ENCODE peak calls at places on chromosomes 3 and 15, in five cellular contexts. One of them, this sample, is unnamed.

GRCh38 chr3:106348142-106348690 is 479.4 kb upstream of the CBLB start:
- DNase-seq in dorsolateral prefrontal cortex: no peak
- DNase-seq in transverse colon: no peak
- DNase-seq in astrocyte of the cerebellum: no peak
- DNase-seq in fibroblast of lung: no peak
- DNase-seq in this sample: no peak

GRCh38 chr15:84799511-84800187 is 17.5 kb upstream of the ALPK3 start:
- DNase-seq in dorsolateral prefrontal cortex: no peak
- DNase-seq in transverse colon: no peak
- DNase-seq in astrocyte of the cerebellum: no peak
- DNase-seq in fibroblast of lung: no peak
- DNase-seq in this sample: no peak

GRCh38 chr3:1082024-1082633 is 10.7 kb upstream of the CNTN6 start:
- DNase-seq in dorsolateral prefrontal cortex: peak
- DNase-seq in transverse colon: peak
- DNase-seq in astrocyte of the cerebellum: peak
- DNase-seq in fibroblast of lung: peak
- DNase-seq in this sample: no peak

GRCh38 chr15:79401301-79401700 is 30.8 kb upstream of the MINAR1 start:
- DNase-seq in dorsolateral prefrontal cortex: no peak
- DNase-seq in transverse colon: no peak
- DNase-seq in astrocyte of the cerebellum: no peak
- DNase-seq in fibroblast of lung: no peak
- DNase-seq in this sample: no peak

GRCh38 chr3:156816794-156817741 is 9.1 kb upstream of the LEKR1 start:
- DNase-seq in dorsolateral prefrontal cortex: peak
- DNase-seq in transverse colon: peak
- DNase-seq in astrocyte of the cerebellum: no peak
- DNase-seq in fibroblast of lung: peak
- DNase-seq in this sample: no peak

GRCh38 chr3:25176999-25177398 is 251.1 kb upstream of the RARB start:
- DNase-seq in dorsolateral prefrontal cortex: no peak
- DNase-seq in transverse colon: no peak
- DNase-seq in astrocyte of the cerebellum: no peak
- DNase-seq in fibroblast of lung: no peak
- DNase-seq in this sample: no peak

GRCh38 chr15:42133892-42134502 is 22.4 kb downstream of the PLA2G4F start:
- DNase-seq in dorsolateral prefrontal cortex: no peak
- DNase-seq in transverse colon: peak
- DNase-seq in astrocyte of the cerebellum: no peak
- DNase-seq in fibroblast of lung: peak
- DNase-seq in this sample: no peak

GRCh38 chr15:52021892-52022540 is 3.0 kb downstream of the MAPK6 start:
- DNase-seq in dorsolateral prefrontal cortex: no peak
- DNase-seq in transverse colon: no peak
- DNase-seq in astrocyte of the cerebellum: no peak
- DNase-seq in fibroblast of lung: no peak
- DNase-seq in this sample: no peak

GRCh38 chr3:156772588-156773206 is 53.5 kb upstream of the LEKR1 start:
- DNase-seq in dorsolateral prefrontal cortex: no peak
- DNase-seq in transverse colon: no peak
- DNase-seq in astrocyte of the cerebellum: no peak
- DNase-seq in fibroblast of lung: no peak
- DNase-seq in this sample: no peak

GRCh38 chr3:166446291-166446690 is 609.1 kb upstream of the BCHE start:
- DNase-seq in dorsolateral prefrontal cortex: no peak
- DNase-seq in transverse colon: no peak
- DNase-seq in astrocyte of the cerebellum: no peak
- DNase-seq in fibroblast of lung: peak
- DNase-seq in this sample: no peak

GRCh38 chr3:52495096-52495495 is at the start of gene STAB1:
- DNase-seq in dorsolateral prefrontal cortex: no peak
- DNase-seq in transverse colon: no peak
- DNase-seq in astrocyte of the cerebellum: no peak
- DNase-seq in fibroblast of lung: no peak
- DNase-seq in this sample: no peak

GRCh38 chr3:157913751-157914150 is 192.5 kb downstream of the SHOX2 start:
- DNase-seq in dorsolateral prefrontal cortex: no peak
- DNase-seq in transverse colon: no peak
- DNase-seq in astrocyte of the cerebellum: no peak
- DNase-seq in fibroblast of lung: peak
- DNase-seq in this sample: peak

GRCh38 chr15:31373970-31374369 is 47.3 kb downstream of the KLF13 start:
- DNase-seq in dorsolateral prefrontal cortex: no peak
- DNase-seq in transverse colon: no peak
- DNase-seq in astrocyte of the cerebellum: no peak
- DNase-seq in fibroblast of lung: no peak
- DNase-seq in this sample: no peak

GRCh38 chr15:31373096-31373865 is 46.6 kb downstream of the KLF13 start:
- DNase-seq in dorsolateral prefrontal cortex: no peak
- DNase-seq in transverse colon: no peak
- DNase-seq in astrocyte of the cerebellum: no peak
- DNase-seq in fibroblast of lung: no peak
- DNase-seq in this sample: no peak

GRCh38 chr15:31374489-31374888 is 47.9 kb downstream of the KLF13 start:
- DNase-seq in dorsolateral prefrontal cortex: no peak
- DNase-seq in transverse colon: peak
- DNase-seq in astrocyte of the cerebellum: no peak
- DNase-seq in fibroblast of lung: no peak
- DNase-seq in this sample: no peak

GRCh38 chr15:31371520-31372240 is 45.0 kb downstream of the KLF13 start:
- DNase-seq in dorsolateral prefrontal cortex: no peak
- DNase-seq in transverse colon: no peak
- DNase-seq in astrocyte of the cerebellum: no peak
- DNase-seq in fibroblast of lung: no peak
- DNase-seq in this sample: no peak

GRCh38 chr15:31372635-31373091 is 46.0 kb downstream of the KLF13 start:
- DNase-seq in dorsolateral prefrontal cortex: no peak
- DNase-seq in transverse colon: no peak
- DNase-seq in astrocyte of the cerebellum: no peak
- DNase-seq in fibroblast of lung: peak
- DNase-seq in this sample: no peak
- H3K4me3 ChIP-seq in dorsolateral prefrontal cortex: no peak
- H3K4me3 ChIP-seq in transverse colon: no peak
- H3K4me3 ChIP-seq in astrocyte of the cerebellum: no peak
- H3K4me3 ChIP-seq in fibroblast of lung: no peak
- H3K4me3 ChIP-seq in this sample: no peak

GRCh38 chr3:117059990-117060338 is 350.4 kb downstream of the TUSC7 start:
- DNase-seq in dorsolateral prefrontal cortex: no peak
- DNase-seq in transverse colon: no peak
- DNase-seq in astrocyte of the cerebellum: no peak
- DNase-seq in fibroblast of lung: no peak
- DNase-seq in this sample: no peak

GRCh38 chr3:117054551-117054950 is 345.0 kb downstream of the TUSC7 start:
- DNase-seq in dorsolateral prefrontal cortex: no peak
- DNase-seq in transverse colon: no peak
- DNase-seq in astrocyte of the cerebellum: no peak
- DNase-seq in fibroblast of lung: no peak
- DNase-seq in this sample: no peak

GRCh38 chr3:117063910-117064309 is 354.3 kb downstream of the TUSC7 start:
- DNase-seq in dorsolateral prefrontal cortex: no peak
- DNase-seq in transverse colon: no peak
- DNase-seq in astrocyte of the cerebellum: peak
- DNase-seq in fibroblast of lung: peak
- DNase-seq in this sample: peak

DNA sequence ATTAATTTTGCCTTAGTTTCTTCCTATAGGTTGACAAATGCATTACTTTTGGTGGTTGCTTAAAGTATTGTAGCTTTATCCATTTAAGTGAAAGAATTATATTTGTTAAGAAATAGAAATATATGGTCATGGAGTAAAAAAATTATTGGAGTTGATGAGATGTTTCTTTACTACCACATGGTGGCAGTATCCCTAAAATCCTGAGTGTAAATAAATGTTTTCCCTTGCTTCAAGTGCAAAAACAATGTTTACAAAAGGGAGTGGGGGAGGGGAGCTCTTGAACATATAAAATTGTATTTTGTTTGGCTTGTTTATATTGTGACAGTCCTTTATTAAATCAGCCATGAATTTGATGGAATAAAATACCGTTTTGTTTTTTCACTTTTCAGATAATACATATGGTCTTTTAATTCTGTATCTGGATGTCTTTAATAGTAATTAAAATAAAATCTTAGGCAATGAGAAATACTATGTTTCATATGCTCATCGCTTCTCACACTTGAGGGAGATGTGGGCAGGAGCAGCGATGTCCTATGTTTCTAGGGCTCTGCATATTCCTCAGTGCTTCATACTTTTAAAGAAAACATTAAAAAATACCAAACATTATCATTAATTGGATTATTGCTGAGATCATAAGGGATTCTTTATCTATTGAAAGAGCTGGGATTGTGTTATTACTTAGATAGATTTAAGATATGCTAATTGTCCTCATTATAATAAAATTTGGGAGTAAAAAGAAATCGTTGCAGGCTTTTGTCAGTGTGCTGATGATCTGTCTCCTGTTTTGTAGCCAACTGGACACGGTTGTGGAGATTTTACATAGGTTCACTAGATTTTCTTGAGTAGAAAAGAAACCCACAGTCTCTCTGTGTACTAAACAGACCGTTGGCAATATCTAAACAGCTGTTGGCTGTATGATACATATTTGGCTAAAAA is 349.7 kb downstream of the TUSC7 start:
- DNase-seq in dorsolateral prefrontal cortex: no peak
- DNase-seq in transverse colon: no peak
- DNase-seq in astrocyte of the cerebellum: no peak
- DNase-seq in fibroblast of lung: peak
- DNase-seq in this sample: no peak
- TF ChIP-seq CTCF in dorsolateral prefrontal cortex: peak
- TF ChIP-seq CTCF in transverse colon: peak
- TF ChIP-seq CTCF in astrocyte of the cerebellum: peak
- TF ChIP-seq CTCF in fibroblast of lung: peak
- TF ChIP-seq CTCF in this sample: peak

DNA sequence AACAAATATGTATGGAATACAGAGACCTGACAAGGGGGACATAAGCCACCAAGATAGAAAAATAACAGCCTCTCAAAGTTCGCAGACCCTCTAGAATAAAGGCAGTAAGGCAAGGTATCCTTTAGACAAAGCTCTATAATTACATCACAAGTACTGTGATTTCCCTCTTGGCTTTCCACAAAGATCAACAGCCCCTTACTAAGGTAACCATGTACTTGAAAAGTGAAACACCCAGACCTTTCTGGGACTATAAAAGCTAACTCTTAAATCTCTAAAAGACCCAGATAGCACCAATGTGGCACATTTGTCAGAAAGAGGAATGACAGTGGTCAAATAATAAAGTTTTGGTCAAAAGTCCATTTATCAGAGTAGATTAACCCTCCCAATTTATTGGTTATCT is 51.9 kb downstream of the TBL1XR1 start:
- DNase-seq in dorsolateral prefrontal cortex: no peak
- DNase-seq in transverse colon: no peak
- DNase-seq in astrocyte of the cerebellum: no peak
- DNase-seq in fibroblast of lung: no peak
- DNase-seq in this sample: no peak
- H3K4me3 ChIP-seq in dorsolateral prefrontal cortex: no peak
- H3K4me3 ChIP-seq in transverse colon: no peak
- H3K4me3 ChIP-seq in astrocyte of the cerebellum: no peak
- H3K4me3 ChIP-seq in fibroblast of lung: no peak
- H3K4me3 ChIP-seq in this sample: no peak

GRCh38 chr3:134630506-134630905 is 20.3 kb downstream of the KY start:
- DNase-seq in dorsolateral prefrontal cortex: no peak
- DNase-seq in transverse colon: no peak
- DNase-seq in astrocyte of the cerebellum: no peak
- DNase-seq in fibroblast of lung: no peak
- DNase-seq in this sample: no peak
- TF ChIP-seq CTCF in dorsolateral prefrontal cortex: no peak
- TF ChIP-seq CTCF in transverse colon: no peak
- TF ChIP-seq CTCF in astrocyte of the cerebellum: peak
- TF ChIP-seq CTCF in fibroblast of lung: peak
- TF ChIP-seq CTCF in this sample: peak

DNA sequence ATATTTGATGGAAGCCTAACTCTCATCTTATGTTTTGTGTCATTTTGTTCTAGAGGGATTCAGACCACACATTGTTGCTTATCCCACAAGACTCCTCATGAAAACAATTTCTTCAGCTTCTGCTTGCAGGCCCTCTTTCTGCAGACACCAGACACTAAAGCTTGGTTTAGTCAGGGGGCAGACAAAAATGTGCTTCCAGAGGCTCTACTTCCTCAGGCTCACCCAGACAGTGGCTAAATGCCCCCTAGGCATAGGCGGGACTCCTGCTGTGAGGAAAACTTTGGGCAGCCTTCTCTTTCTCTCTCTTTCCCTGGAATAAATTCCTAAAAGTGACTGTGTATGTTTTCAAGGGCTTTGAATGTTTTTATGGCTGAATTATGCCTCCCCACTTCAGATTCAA is 435.4 kb upstream of the ATP11B start:
- DNase-seq in dorsolateral prefrontal cortex: no peak
- DNase-seq in transverse colon: no peak
- DNase-seq in astrocyte of the cerebellum: no peak
- DNase-seq in fibroblast of lung: no peak
- DNase-seq in this sample: no peak
- H3K4me3 ChIP-seq in dorsolateral prefrontal cortex: no peak
- H3K4me3 ChIP-seq in transverse colon: no peak
- H3K4me3 ChIP-seq in astrocyte of the cerebellum: no peak
- H3K4me3 ChIP-seq in fibroblast of lung: no peak
- H3K4me3 ChIP-seq in this sample: no peak

DNA sequence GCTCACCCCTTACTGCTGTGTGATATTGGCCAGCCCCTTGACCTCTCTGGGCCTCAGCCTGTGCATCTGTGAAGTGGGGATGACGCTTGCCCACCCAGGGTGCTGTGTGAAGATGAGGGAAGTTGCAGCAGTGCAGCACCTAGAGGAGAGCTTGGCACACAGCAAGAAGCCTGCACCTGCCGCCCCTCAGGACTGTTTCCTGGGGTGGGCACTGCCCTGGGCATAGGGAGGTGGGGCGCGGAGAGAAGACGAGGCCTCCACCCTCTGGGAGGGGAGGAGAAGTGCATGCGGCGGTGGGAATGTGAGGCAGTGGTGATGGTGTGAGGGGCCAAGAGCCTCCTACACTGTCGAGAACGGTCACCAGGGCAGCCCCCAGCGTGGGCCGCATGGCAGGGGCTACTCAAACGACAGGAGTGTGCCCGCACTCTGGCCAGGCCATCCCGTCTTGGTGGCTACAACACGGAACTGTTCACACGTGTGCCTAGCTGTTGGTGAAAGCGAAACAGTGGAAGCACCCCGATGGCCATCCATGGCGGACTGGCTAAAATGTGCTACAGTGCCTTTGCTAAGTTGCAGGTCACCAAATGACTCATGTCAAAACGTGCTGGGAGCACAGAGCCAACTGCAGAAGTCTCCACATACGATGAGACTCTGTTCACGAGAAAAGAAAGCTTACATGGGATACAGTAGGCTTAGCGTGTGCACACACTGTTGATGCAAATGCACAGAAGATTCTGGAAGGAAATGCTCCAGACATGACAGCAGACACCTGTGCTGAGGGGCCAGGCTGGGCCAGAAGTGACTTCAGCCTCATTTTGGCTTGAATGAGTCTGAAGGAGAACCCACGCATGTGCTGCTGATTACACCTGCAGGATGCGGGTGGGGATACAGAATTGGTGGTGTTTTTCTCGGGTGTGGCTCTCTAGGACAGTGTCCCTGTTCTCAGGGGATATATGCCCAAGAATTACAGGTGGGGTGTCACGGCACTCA is 40.4 kb upstream of the IQSEC1 start:
- DNase-seq in dorsolateral prefrontal cortex: no peak
- DNase-seq in transverse colon: no peak
- DNase-seq in astrocyte of the cerebellum: no peak
- DNase-seq in fibroblast of lung: no peak
- DNase-seq in this sample: no peak
- TF ChIP-seq CTCF in dorsolateral prefrontal cortex: no peak
- TF ChIP-seq CTCF in transverse colon: no peak
- TF ChIP-seq CTCF in astrocyte of the cerebellum: no peak
- TF ChIP-seq CTCF in fibroblast of lung: no peak
- TF ChIP-seq CTCF in this sample: no peak

This sample was measured in AG04449.